ENCODE peak calls at places on chromosomes 1 and 21, in six cellular contexts. One of them, this sample, is unnamed.

GRCh38 chr1:10140981-10141380 is 69.4 kb upstream of the KIF1B start:
- DNase-seq in fibroblast of pulmonary artery: no peak
- DNase-seq in lower leg skin: no peak
- DNase-seq in fibroblast of lung: no peak
- DNase-seq in tibial artery: no peak
- DNase-seq in foreskin fibroblast: no peak
- DNase-seq in this sample: no peak

GRCh38 chr1:227949954-227950734 is 2.4 kb upstream of the WNT9A start:
- DNase-seq in fibroblast of pulmonary artery: no peak
- DNase-seq in tibial artery: peak
- DNase-seq in foreskin fibroblast: no peak
- DNase-seq in fibroblast of lung: no peak
- DNase-seq in lower leg skin: no peak
- DNase-seq in this sample: no peak

GRCh38 chr1:41646186-41646585 is 161.7 kb upstream of the EDN2 start:
- DNase-seq in lower leg skin: no peak
- DNase-seq in tibial artery: no peak
- DNase-seq in fibroblast of lung: no peak
- DNase-seq in foreskin fibroblast: no peak
- DNase-seq in fibroblast of pulmonary artery: no peak
- DNase-seq in this sample: no peak

GRCh38 chr1:89725016-89725380 is 92.1 kb downstream of the LRRC8C start:
- DNase-seq in foreskin fibroblast: peak
- DNase-seq in lower leg skin: no peak
- DNase-seq in fibroblast of pulmonary artery: peak
- DNase-seq in tibial artery: no peak
- DNase-seq in fibroblast of lung: peak
- DNase-seq in this sample: peak

GRCh38 chr1:89286549-89287181 is 14.0 kb upstream of the GBP5 start:
- DNase-seq in fibroblast of pulmonary artery: no peak
- DNase-seq in foreskin fibroblast: no peak
- DNase-seq in fibroblast of lung: no peak
- DNase-seq in tibial artery: no peak
- DNase-seq in lower leg skin: no peak
- DNase-seq in this sample: no peak

GRCh38 chr1:25912076-25912831 is 6.0 kb upstream of the STMN1 start:
- DNase-seq in tibial artery: no peak
- DNase-seq in fibroblast of lung: peak
- DNase-seq in fibroblast of pulmonary artery: peak
- DNase-seq in lower leg skin: no peak
- DNase-seq in foreskin fibroblast: peak
- DNase-seq in this sample: peak

GRCh38 chr1:9275567-9276034 is 17.1 kb upstream of the SPSB1 start:
- DNase-seq in foreskin fibroblast: peak
- DNase-seq in lower leg skin: peak
- DNase-seq in fibroblast of pulmonary artery: no peak
- DNase-seq in fibroblast of lung: peak
- DNase-seq in tibial artery: no peak
- DNase-seq in this sample: peak

GRCh38 chr1:182602945-182603645 is 1.1 kb downstream of the RGS16 start:
- DNase-seq in lower leg skin: no peak
- DNase-seq in foreskin fibroblast: no peak
- DNase-seq in fibroblast of lung: no peak
- DNase-seq in fibroblast of pulmonary artery: no peak
- DNase-seq in tibial artery: peak
- DNase-seq in this sample: no peak

GRCh38 chr1:91732291-91732953 is 153.5 kb downstream of the TGFBR3 start:
- DNase-seq in foreskin fibroblast: peak
- DNase-seq in fibroblast of lung: peak
- DNase-seq in fibroblast of pulmonary artery: peak
- DNase-seq in tibial artery: no peak
- DNase-seq in lower leg skin: no peak
- DNase-seq in this sample: no peak

GRCh38 chr1:28553229-28553930 is 495 bp downstream of the TRNAU1AP start:
- DNase-seq in fibroblast of pulmonary artery: peak
- DNase-seq in tibial artery: peak
- DNase-seq in lower leg skin: no peak
- DNase-seq in foreskin fibroblast: peak
- DNase-seq in fibroblast of lung: peak
- DNase-seq in this sample: peak

GRCh38 chr1:183218039-183218618 is 32.1 kb downstream of the LAMC2 start:
- DNase-seq in fibroblast of lung: no peak
- DNase-seq in tibial artery: peak
- DNase-seq in foreskin fibroblast: no peak
- DNase-seq in fibroblast of pulmonary artery: no peak
- DNase-seq in lower leg skin: no peak
- DNase-seq in this sample: no peak

GRCh38 chr1:151992345-151993083 is 1.1 kb downstream of the S100A10 start:
- DNase-seq in lower leg skin: peak
- DNase-seq in fibroblast of pulmonary artery: peak
- DNase-seq in foreskin fibroblast: peak
- DNase-seq in tibial artery: peak
- DNase-seq in fibroblast of lung: peak
- DNase-seq in this sample: peak

GRCh38 chr1:223244366-223245103 is 101.5 kb upstream of the TLR5 start:
- DNase-seq in lower leg skin: no peak
- DNase-seq in fibroblast of lung: peak
- DNase-seq in foreskin fibroblast: no peak
- DNase-seq in tibial artery: no peak
- DNase-seq in fibroblast of pulmonary artery: peak
- DNase-seq in this sample: peak

GRCh38 chr1:227542153-227543120 is 20.9 kb upstream of the ZNF678 start:
- DNase-seq in fibroblast of pulmonary artery: peak
- DNase-seq in fibroblast of lung: peak
- DNase-seq in foreskin fibroblast: peak
- DNase-seq in tibial artery: peak
- DNase-seq in lower leg skin: peak
- DNase-seq in this sample: peak

GRCh38 chr1:115296981-115297380 is 41.1 kb downstream of the NGF start:
- DNase-seq in tibial artery: no peak
- DNase-seq in fibroblast of pulmonary artery: no peak
- DNase-seq in lower leg skin: no peak
- DNase-seq in foreskin fibroblast: no peak
- DNase-seq in fibroblast of lung: peak
- DNase-seq in this sample: no peak

GRCh38 chr21:27363719-27364479 is 397.0 kb upstream of the ADAMTS5 start:
- DNase-seq in lower leg skin: no peak
- DNase-seq in fibroblast of lung: no peak
- DNase-seq in fibroblast of pulmonary artery: no peak
- DNase-seq in tibial artery: no peak
- DNase-seq in foreskin fibroblast: no peak
- DNase-seq in this sample: no peak

GRCh38 chr1:58929667-58930325 is 145.9 kb upstream of the JUN start:
- DNase-seq in tibial artery: no peak
- DNase-seq in lower leg skin: no peak
- DNase-seq in fibroblast of lung: peak
- DNase-seq in fibroblast of pulmonary artery: no peak
- DNase-seq in foreskin fibroblast: no peak
- DNase-seq in this sample: no peak

GRCh38 chr21:26041441-26042180 is 129.0 kb downstream of the APP start:
- DNase-seq in tibial artery: no peak
- DNase-seq in fibroblast of pulmonary artery: peak
- DNase-seq in fibroblast of lung: peak
- DNase-seq in lower leg skin: no peak
- DNase-seq in foreskin fibroblast: peak
- DNase-seq in this sample: peak

GRCh38 chr1:2174348-2175054 is 20.1 kb downstream of the FAAP20 start:
- DNase-seq in fibroblast of pulmonary artery: peak
- DNase-seq in fibroblast of lung: peak
- DNase-seq in tibial artery: peak
- DNase-seq in lower leg skin: no peak
- DNase-seq in foreskin fibroblast: peak
- DNase-seq in this sample: peak

GRCh38 chr1:237029850-237030535 is 12.0 kb upstream of the RYR2 start:
- DNase-seq in foreskin fibroblast: no peak
- DNase-seq in lower leg skin: no peak
- DNase-seq in tibial artery: no peak
- DNase-seq in fibroblast of lung: no peak
- DNase-seq in fibroblast of pulmonary artery: no peak
- DNase-seq in this sample: no peak

GRCh38 chr1:1631793-1632420 is at the start of gene MMP23B:
- DNase-seq in lower leg skin: no peak
- DNase-seq in fibroblast of pulmonary artery: no peak
- DNase-seq in tibial artery: peak
- DNase-seq in foreskin fibroblast: no peak
- DNase-seq in fibroblast of lung: no peak
- DNase-seq in this sample: peak

GRCh38 chr1:4169991-4170390 is 269.9 kb upstream of the C1orf174 start:
- DNase-seq in tibial artery: peak
- DNase-seq in fibroblast of lung: no peak
- DNase-seq in lower leg skin: no peak
- DNase-seq in fibroblast of pulmonary artery: no peak
- DNase-seq in foreskin fibroblast: no peak
- DNase-seq in this sample: no peak

GRCh38 chr1:199297174-199297573 is 658.3 kb downstream of the PTPRC start:
- DNase-seq in fibroblast of pulmonary artery: peak
- DNase-seq in lower leg skin: no peak
- DNase-seq in foreskin fibroblast: no peak
- DNase-seq in tibial artery: no peak
- DNase-seq in fibroblast of lung: peak
- DNase-seq in this sample: peak

DNA sequence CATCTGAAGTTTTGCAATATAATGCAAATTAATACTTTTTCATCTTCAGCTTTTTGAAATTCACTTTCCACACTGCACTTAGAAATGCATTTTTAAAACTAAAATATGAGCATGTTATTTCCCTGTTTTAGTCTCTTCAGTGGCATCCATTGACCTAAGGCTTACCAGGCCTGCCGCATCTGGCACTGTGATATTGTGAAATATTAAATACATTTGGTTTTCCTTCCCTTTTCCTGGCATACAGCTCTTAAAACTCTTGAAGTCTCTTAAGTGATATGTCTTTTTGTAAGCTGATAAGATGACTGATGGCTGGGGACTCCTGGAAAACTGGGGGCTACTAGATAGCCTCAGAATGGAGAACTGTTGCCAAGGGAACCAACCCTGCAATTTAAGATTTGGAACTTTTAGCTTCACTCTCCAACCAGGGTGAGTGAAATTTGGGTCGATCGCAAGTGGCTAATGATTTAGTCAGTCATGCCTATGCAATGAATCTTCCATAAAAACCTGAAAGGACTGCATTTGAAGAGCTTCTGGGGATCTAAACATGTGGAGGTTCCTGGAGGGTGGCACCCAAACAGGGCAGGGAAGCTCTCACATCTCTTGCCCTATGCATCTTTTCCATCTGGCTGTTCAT is 75.5 kb upstream of the PDC start:
- DNase-seq in fibroblast of lung: peak
- DNase-seq in fibroblast of pulmonary artery: peak
- DNase-seq in lower leg skin: no peak
- DNase-seq in tibial artery: no peak
- DNase-seq in foreskin fibroblast: peak
- DNase-seq in this sample: peak
- H3K4me3 ChIP-seq in fibroblast of lung: no peak
- H3K4me3 ChIP-seq in fibroblast of pulmonary artery: no peak
- H3K4me3 ChIP-seq in lower leg skin: no peak
- H3K4me3 ChIP-seq in tibial artery: no peak
- H3K4me3 ChIP-seq in foreskin fibroblast: no peak
- H3K4me3 ChIP-seq in this sample: no peak

GRCh38 chr1:33275706-33276572 is 19.6 kb downstream of the ZNF362 start:
- DNase-seq in fibroblast of lung: no peak
- DNase-seq in fibroblast of pulmonary artery: no peak
- DNase-seq in tibial artery: peak
- DNase-seq in lower leg skin: no peak
- DNase-seq in foreskin fibroblast: no peak
- DNase-seq in this sample: no peak

GRCh38 chr1:33275200-33275599 is 18.9 kb downstream of the ZNF362 start:
- DNase-seq in foreskin fibroblast: no peak
- DNase-seq in lower leg skin: no peak
- DNase-seq in tibial artery: peak
- DNase-seq in fibroblast of lung: no peak
- DNase-seq in fibroblast of pulmonary artery: no peak
- DNase-seq in this sample: no peak

GRCh38 chr1:33273961-33274371 is 17.7 kb downstream of the ZNF362 start:
- DNase-seq in tibial artery: peak
- DNase-seq in fibroblast of lung: peak
- DNase-seq in lower leg skin: no peak
- DNase-seq in foreskin fibroblast: no peak
- DNase-seq in fibroblast of pulmonary artery: no peak
- DNase-seq in this sample: no peak

GRCh38 chr1:33273402-33273801 is 17.1 kb downstream of the ZNF362 start:
- DNase-seq in foreskin fibroblast: no peak
- DNase-seq in fibroblast of pulmonary artery: no peak
- DNase-seq in fibroblast of lung: no peak
- DNase-seq in lower leg skin: no peak
- DNase-seq in tibial artery: peak
- DNase-seq in this sample: no peak

GRCh38 chr1:33274446-33274845 is 18.2 kb downstream of the ZNF362 start:
- DNase-seq in lower leg skin: no peak
- DNase-seq in fibroblast of lung: no peak
- DNase-seq in foreskin fibroblast: no peak
- DNase-seq in fibroblast of pulmonary artery: no peak
- DNase-seq in tibial artery: peak
- DNase-seq in this sample: no peak
- TF ChIP-seq CTCF in lower leg skin: no peak
- TF ChIP-seq CTCF in fibroblast of lung: no peak
- TF ChIP-seq CTCF in foreskin fibroblast: no peak
- TF ChIP-seq CTCF in fibroblast of pulmonary artery: no peak
- TF ChIP-seq CTCF in tibial artery: no peak
- TF ChIP-seq CTCF in this sample: no peak

GRCh38 chr21:45288441-45288841 is 746 bp upstream of the POFUT2 start:
- DNase-seq in lower leg skin: no peak
- DNase-seq in fibroblast of pulmonary artery: no peak
- DNase-seq in tibial artery: peak
- DNase-seq in foreskin fibroblast: no peak
- DNase-seq in fibroblast of lung: no peak
- DNase-seq in this sample: no peak

GRCh38 chr21:45289655-45290515 is 2.2 kb upstream of the POFUT2 start:
- DNase-seq in fibroblast of pulmonary artery: peak
- DNase-seq in tibial artery: peak
- DNase-seq in lower leg skin: no peak
- DNase-seq in foreskin fibroblast: no peak
- DNase-seq in fibroblast of lung: peak
- DNase-seq in this sample: no peak

GRCh38 chr21:45290948-45291612 is 3.4 kb upstream of the POFUT2 start:
- DNase-seq in fibroblast of pulmonary artery: peak
- DNase-seq in tibial artery: peak
- DNase-seq in foreskin fibroblast: no peak
- DNase-seq in fibroblast of lung: peak
- DNase-seq in lower leg skin: no peak
- DNase-seq in this sample: peak

GRCh38 chr21:45287438-45288391 is at the start of gene POFUT2:
- DNase-seq in lower leg skin: peak
- DNase-seq in foreskin fibroblast: peak
- DNase-seq in fibroblast of pulmonary artery: peak
- DNase-seq in tibial artery: peak
- DNase-seq in fibroblast of lung: peak
- DNase-seq in this sample: peak

GRCh38 chr21:45289134-45289533 is 1.4 kb upstream of the POFUT2 start:
- DNase-seq in foreskin fibroblast: no peak
- DNase-seq in fibroblast of pulmonary artery: no peak
- DNase-seq in tibial artery: no peak
- DNase-seq in fibroblast of lung: no peak
- DNase-seq in lower leg skin: no peak
- DNase-seq in this sample: no peak
- H3K4me3 ChIP-seq in foreskin fibroblast: peak
- H3K4me3 ChIP-seq in fibroblast of pulmonary artery: peak
- H3K4me3 ChIP-seq in tibial artery: peak
- H3K4me3 ChIP-seq in fibroblast of lung: peak
- H3K4me3 ChIP-seq in lower leg skin: no peak
- H3K4me3 ChIP-seq in this sample: no peak

GRCh38 chr1:216034506-216034905 is 388.7 kb downstream of the USH2A start:
- DNase-seq in lower leg skin: no peak
- DNase-seq in tibial artery: no peak
- DNase-seq in fibroblast of pulmonary artery: no peak
- DNase-seq in foreskin fibroblast: no peak
- DNase-seq in fibroblast of lung: no peak
- DNase-seq in this sample: no peak
- TF ChIP-seq CTCF in lower leg skin: no peak
- TF ChIP-seq CTCF in tibial artery: no peak
- TF ChIP-seq CTCF in fibroblast of pulmonary artery: no peak
- TF ChIP-seq CTCF in foreskin fibroblast: no peak
- TF ChIP-seq CTCF in fibroblast of lung: peak
- TF ChIP-seq CTCF in this sample: no peak

This sample was measured in cardiac fibroblast.